ENCODE peak calls at places on chromosomes 11 and 22, in eight cellular contexts. I, L, E, Z, M, S, D and W are unnamed samples. For H3K4me1, the result is how much of the 10 kb centered on the place peaks cover.

GRCh38 chr11:96391698-96392307 is 2.0 kb downstream of the JRKL start:
- DNase-seq in M (no peak), E (no peak), Z (no peak), S (no peak), L (no peak), D (no peak), I (peak), W (no peak)

GRCh38 chr11:10379871-10380568 is 75.0 kb upstream of the AMPD3 start:
- DNase-seq in I (peak), D (no peak), Z (no peak), M (no peak), L (no peak), S (no peak), E (peak), W (no peak)

GRCh38 chr11:27388869-27389268 is 25.9 kb upstream of the CCDC34 start:
- DNase-seq in E (peak), L (no peak), S (no peak), M (no peak), Z (no peak), D (no peak), I (no peak), W (no peak)

GRCh38 chr11:69475866-69476714 is 5.4 kb upstream of the LINC01488 start:
- DNase-seq in Z (peak), S (no peak), E (no peak), I (no peak), L (no peak), D (no peak), M (no peak), W (no peak)

GRCh38 chr11:2175659-2176058 is 4.0 kb upstream of the TH start:
- DNase-seq in I (peak), M (no peak), D (no peak), L (no peak), Z (no peak), E (peak), S (no peak), W (no peak)

GRCh38 chr11:74269161-74269809 is 42.2 kb downstream of the P4HA3 start:
- DNase-seq in D (no peak), S (no peak), Z (peak), L (no peak), E (peak), I (peak), M (no peak), W (no peak)

GRCh38 chr11:96105197-96105895 is 181.4 kb upstream of the MTMR2 start:
- DNase-seq in E (no peak), I (peak), M (peak), L (no peak), D (no peak), Z (no peak), S (no peak), W (no peak)

GRCh38 chr11:13114566-13115465 is 105.7 kb downstream of the RASSF10 start:
- DNase-seq in M (no peak), D (peak), S (peak), I (peak), Z (peak), L (peak), E (no peak), W (peak)

GRCh38 chr11:82653752-82654151 is 79.9 kb downstream of the FAM181B start:
- DNase-seq in M (no peak), D (no peak), L (no peak), E (no peak), I (no peak), Z (peak), S (peak), W (no peak)

GRCh38 chr22:23763579-23764331 is 965 bp downstream of the C22orf15 start:
- DNase-seq in E (no peak), Z (peak), I (no peak), D (no peak), M (peak), L (peak), S (peak), W (no peak)

DNA sequence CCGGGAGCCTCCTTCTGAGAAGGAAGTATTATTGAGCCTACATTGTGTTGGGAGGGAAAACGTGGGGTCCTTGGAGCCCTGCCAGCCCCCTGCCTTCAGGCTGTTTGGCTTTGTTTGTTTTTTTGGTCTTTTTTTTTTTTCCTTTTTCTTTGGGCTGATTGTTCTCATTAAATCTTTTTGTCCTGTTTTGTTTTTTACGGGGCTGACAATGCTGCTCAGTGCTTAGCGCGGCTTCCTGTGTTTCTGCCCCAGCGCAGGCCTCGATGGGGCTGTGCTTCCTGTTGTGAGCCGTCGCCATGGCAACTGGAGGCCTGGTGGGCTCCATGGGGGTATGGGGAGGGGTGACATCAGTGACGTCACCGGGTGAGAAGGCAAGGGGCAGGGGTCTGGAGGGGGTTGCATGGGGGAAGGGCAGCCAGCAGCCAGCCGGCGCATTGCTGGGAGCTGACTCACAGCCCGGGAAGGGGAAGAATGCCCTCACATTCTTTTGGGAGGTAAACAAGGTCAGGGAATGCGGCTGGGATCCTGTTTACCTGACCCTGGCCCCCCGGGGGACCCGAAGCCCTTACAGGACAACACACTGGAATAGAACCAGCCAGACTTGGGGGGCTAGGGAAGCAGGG is 22.1 kb upstream of the CBX7 start:
- DNase-seq in S (peak), L (peak), E (peak), M (peak), D (peak), Z (peak), I (peak), W (peak)
- H3K4me1 ChIP-seq in S (under half), L (half or more), E (under half), M (under half), D (under half), Z (under half), I (under half), W (under half)

GRCh38 chr11:115656041-115656440 is 151.8 kb upstream of the CADM1 start:
- DNase-seq in Z (no peak), D (no peak), I (no peak), L (no peak), E (no peak), M (no peak), S (peak), W (no peak)

GRCh38 chr11:115656684-115657083 is 152.5 kb upstream of the CADM1 start:
- DNase-seq in E (peak), D (peak), S (no peak), I (no peak), M (no peak), L (no peak), Z (no peak), W (no peak)

GRCh38 chr11:115660072-115660805 is 156.0 kb upstream of the CADM1 start:
- DNase-seq in M (peak), L (peak), E (peak), D (no peak), Z (peak), I (no peak), S (no peak), W (no peak)

GRCh38 chr11:115657586-115657985 is 153.4 kb upstream of the CADM1 start:
- DNase-seq in D (no peak), I (no peak), L (no peak), Z (no peak), S (no peak), E (peak), M (no peak), W (no peak)

GRCh38 chr11:115659061-115659963 is 155.1 kb upstream of the CADM1 start:
- DNase-seq in M (peak), L (peak), I (no peak), E (peak), D (no peak), Z (peak), S (peak), W (peak)
- H3K4me1 ChIP-seq in M (under half), L (under half), I (under half), E (under half), D (under half), Z (under half), S (under half), W (under half)

GRCh38 chr11:114466742-114467141 is 27.5 kb downstream of the REXO2 start:
- DNase-seq in D (no peak), S (no peak), M (no peak), L (no peak), E (no peak), I (no peak), Z (no peak), W (no peak)
- H3K4me1 ChIP-seq in D (under half), S (under half), M (under half), L (under half), E (under half), I (under half), Z (under half), W (under half)

DNA sequence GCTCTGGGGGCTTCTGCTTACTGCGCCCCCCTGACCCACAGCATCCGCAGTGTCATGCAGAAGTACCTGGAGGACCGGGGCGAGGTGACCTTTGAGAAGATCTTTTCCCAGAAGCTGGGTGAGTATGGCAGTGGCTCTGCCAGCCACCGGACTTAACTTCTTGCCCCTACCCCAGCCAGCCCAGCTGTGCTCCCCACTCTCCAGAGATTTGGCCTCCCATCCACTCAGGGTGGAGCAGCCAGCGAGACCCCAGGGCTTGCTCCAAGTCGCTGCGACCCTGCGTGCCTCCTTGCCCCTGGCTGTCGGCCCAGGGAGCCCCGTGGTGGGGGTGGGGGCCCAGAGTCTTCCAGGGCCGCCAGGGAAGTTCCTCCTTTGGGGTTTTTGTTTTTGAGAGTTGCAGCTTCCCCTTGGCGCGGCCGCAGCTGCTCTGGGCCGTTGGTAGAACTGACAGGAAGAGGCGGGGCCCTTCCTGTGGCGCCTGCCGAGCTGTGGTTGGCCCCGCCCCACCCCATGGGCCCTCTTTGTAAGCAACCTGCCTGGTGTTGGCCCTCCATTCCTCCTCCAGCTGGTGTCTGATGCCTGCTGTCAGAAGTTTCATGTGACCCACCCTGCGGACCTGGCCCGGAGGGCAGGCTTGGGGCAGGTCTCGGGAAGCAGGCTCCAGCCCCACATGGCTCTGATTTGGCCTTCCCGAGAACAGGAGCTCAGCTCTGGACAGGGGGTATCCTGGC is 11.1 kb downstream of the GRK2 start:
- DNase-seq in M (peak), L (peak), S (peak), E (peak), I (peak), D (peak), Z (peak), W (peak)
- H3K4me1 ChIP-seq in M (half or more), L (under half), S (under half), E (under half), I (under half), D (half or more), Z (under half), W (half or more)